ENCODE peak calls at places on chromosome 3, in seven cellular contexts. K, U, A, Q, Y, D and N are unnamed samples.

GRCh38 chr3:40185029-40185695 is 124.3 kb upstream of the EIF1B start:
- DNase-seq in Y (no peak), K (no peak), U (no peak), D (no peak), Q (no peak), A (no peak), N (no peak)

GRCh38 chr3:107685383-107685782 is 162.6 kb downstream of the BBX start:
- DNase-seq in Q (no peak), Y (no peak), D (no peak), K (no peak), A (peak; percentile 24), U (peak; percentile 10), N (no peak)

GRCh38 chr3:192851821-192852352 is 65.8 kb downstream of the MB21D2 start:
- DNase-seq in Y (peak; percentile 92), K (peak; percentile 81), D (no peak), Q (no peak), U (peak; percentile 50), A (no peak), N (peak; percentile 3)

GRCh38 chr3:48856469-48856868 is 8.8 kb upstream of the PRKAR2A start:
- DNase-seq in D (no peak), K (no peak), A (no peak), Y (no peak), U (no peak), Q (no peak), N (no peak)

GRCh38 chr3:141399979-141400971 is 32.0 kb downstream of the ZBTB38 start:
- DNase-seq in A (peak; percentile 95), Q (no peak), K (no peak), U (no peak), Y (no peak), D (no peak), N (no peak)

GRCh38 chr3:15081960-15082664 is 16.8 kb downstream of the RBSN start:
- DNase-seq in Y (no peak), K (no peak), A (no peak), U (no peak), Q (no peak), D (no peak), N (peak; percentile 62)

GRCh38 chr3:34382859-34383258 is 584.4 kb downstream of the PDCD6IP start:
- DNase-seq in D (no peak), A (no peak), K (no peak), Y (no peak), Q (no peak), U (no peak), N (no peak)

GRCh38 chr3:153257673-153258351 is 95.8 kb downstream of the RAP2B start:
- DNase-seq in Q (no peak), U (no peak), K (no peak), A (no peak), Y (no peak), D (no peak), N (no peak)

GRCh38 chr3:117761992-117762944 is 1052.7 kb downstream of the TUSC7 start:
- DNase-seq in A (no peak), K (no peak), D (no peak), U (no peak), Q (no peak), Y (no peak), N (no peak)

GRCh38 chr3:127961963-127962362 is 46.9 kb downstream of the KBTBD12 start:
- DNase-seq in Y (no peak), K (no peak), A (peak; percentile 34), Q (no peak), U (peak; percentile 31), D (no peak), N (no peak)

GRCh38 chr3:70973558-70973957 is 610.0 kb downstream of the FOXP1 start:
- DNase-seq in D (no peak), Y (no peak), U (no peak), K (no peak), A (no peak), Q (no peak), N (no peak)

GRCh38 chr3:5078151-5078550 is 43.9 kb upstream of the ARL8B start:
- DNase-seq in A (peak; percentile 28), D (no peak), K (no peak), U (no peak), Q (no peak), Y (no peak), N (no peak)